ENCODE peak calls at places on chromosomes 13 and 19, in four cellular contexts. W, T, G and N are unnamed samples. For H3K4me1, the result is how much of the 10 kb centered on the place peaks cover.

GRCh38 chr13:39531646-39532045 is 71.3 kb downstream of the LHFPL6 start:
- DNase-seq in T (no peak), G (no peak), W (no peak), N (no peak)

GRCh38 chr19:30781519-30781918 is 409.3 kb downstream of the ZNF536 start:
- DNase-seq in T (no peak), G (no peak), W (no peak), N (no peak)

GRCh38 chr19:18342090-18342632 is 1.8 kb downstream of the PGPEP1 start:
- DNase-seq in W (no peak), G (no peak), T (no peak), N (no peak)

GRCh38 chr13:72585254-72585653 is 142.2 kb downstream of the MZT1 start:
- DNase-seq in T (no peak), W (no peak), G (no peak), N (no peak)

GRCh38 chr13:97367016-97367415 is 67.0 kb upstream of the RAP2A start:
- DNase-seq in T (no peak), G (no peak), W (no peak), N (no peak)

GRCh38 chr19:48090281-48090802 is 20.3 kb downstream of the PLA2G4C start:
- DNase-seq in G (no peak), T (no peak), W (no peak), N (no peak)

GRCh38 chr19:41698746-41699230 is 9.6 kb upstream of the CEACAM5 start:
- DNase-seq in W (no peak), G (no peak), T (no peak), N (no peak)

GRCh38 chr19:55165952-55166529 is 372 bp downstream of the DNAAF3 start:
- DNase-seq in G (peak), W (peak), T (peak), N (peak)

GRCh38 chr13:98321356-98321755 is 144.3 kb upstream of the RNF113B start:
- DNase-seq in G (no peak), W (no peak), T (no peak), N (no peak)

GRCh38 chr19:50896591-50897190 is 14.5 kb downstream of the KLK4 start:
- DNase-seq in T (peak), G (peak), W (peak), N (peak)

GRCh38 chr13:90500569-90500968 is 846.9 kb upstream of the MIR17HG start:
- DNase-seq in T (peak), W (no peak), G (no peak), N (no peak)

GRCh38 chr19:19493841-19494546 is 21.4 kb downstream of the TSSK6 start:
- DNase-seq in G (no peak), W (no peak), T (no peak), N (no peak)

GRCh38 chr13:26749285-26749684 is 11.3 kb downstream of the GPR12 start:
- DNase-seq in G (no peak), T (peak), W (no peak), N (no peak)

GRCh38 chr19:18063463-18063862 is 23.3 kb downstream of the IL12RB1 start:
- DNase-seq in T (peak), G (no peak), W (peak), N (no peak)

GRCh38 chr13:51258612-51259358 is 36.6 kb downstream of the FAM124A start:
- DNase-seq in W (no peak), G (no peak), T (no peak), N (no peak)

GRCh38 chr19:46732966-46733692 is 12.7 kb upstream of the FKRP start:
- DNase-seq in G (no peak), T (no peak), W (no peak), N (no peak)

GRCh38 chr13:108326318-108326717 is 56.8 kb downstream of the TNFSF13B start:
- DNase-seq in G (no peak), T (no peak), W (peak), N (no peak)

GRCh38 chr13:84096221-84096620 is 213.9 kb upstream of the SLITRK1 start:
- DNase-seq in G (no peak), T (no peak), W (no peak), N (no peak)

GRCh38 chr19:53977429-53977990 is 13.9 kb upstream of the CACNG6 start:
- DNase-seq in W (peak), T (peak), G (peak), N (peak)

GRCh38 chr19:9406798-9407352 is 28.5 kb downstream of the ZNF266 start:
- DNase-seq in G (no peak), T (peak), W (no peak), N (no peak)

GRCh38 chr13:109209526-109209925 is 576.9 kb downstream of the IRS2 start:
- DNase-seq in W (no peak), T (no peak), G (no peak), N (no peak)

GRCh38 chr19:11578342-11579142 is 1.1 kb upstream of the ACP5 start:
- DNase-seq in T (peak), G (no peak), W (peak), N (no peak)

GRCh38 chr13:20136781-20137703 is 23.8 kb downstream of the GJA3 start:
- DNase-seq in T (peak), W (peak), G (no peak), N (no peak)

GRCh38 chr19:21092107-21092506 is 10.1 kb downstream of the ZNF714 start:
- DNase-seq in G (no peak), W (peak), T (no peak), N (no peak)

GRCh38 chr13:44576396-44577235 is 486 bp upstream of the TSC22D1 start:
- DNase-seq in W (no peak), T (peak), G (no peak), N (no peak)

GRCh38 chr13:81207221-81207620 is 866.3 kb upstream of the SPRY2 start:
- DNase-seq in G (no peak), T (no peak), W (no peak), N (no peak)

GRCh38 chr13:112054616-112055015 is 12.3 kb upstream of the SOX1 start:
- DNase-seq in G (no peak), T (no peak), W (no peak), N (no peak)

GRCh38 chr19:18507021-18507726 is 14.7 kb downstream of the ELL start:
- DNase-seq in G (no peak), T (no peak), W (no peak), N (no peak)

GRCh38 chr19:55494172-55494761 is 6.0 kb downstream of the SSC5D start:
- DNase-seq in T (peak), G (no peak), W (no peak), N (no peak)

GRCh38 chr13:40315416-40316064 is 350.9 kb downstream of the FOXO1 start:
- DNase-seq in T (no peak), W (no peak), G (no peak), N (no peak)

GRCh38 chr19:42487025-42487797 is 41.1 kb downstream of the CEACAM1 start:
- DNase-seq in G (no peak), T (peak), W (no peak), N (no peak)

GRCh38 chr13:55627221-55627620 is 1513.5 kb upstream of the PRR20A start:
- DNase-seq in T (no peak), W (no peak), G (no peak), N (no peak)

GRCh38 chr19:591099-591958 is 1.6 kb downstream of the HCN2 start:
- DNase-seq in T (peak), G (no peak), W (no peak), N (no peak)

GRCh38 chr13:110812869-110813645 is 99.6 kb downstream of the ING1 start:
- DNase-seq in G (no peak), W (no peak), T (no peak), N (no peak)
- TF ChIP-seq TCF7L2 in G (no peak), W (no peak), T (no peak), N (no peak)

GRCh38 chr19:44759083-44759804 is 10.7 kb downstream of the BCL3 start:
- DNase-seq in T (no peak), G (no peak), W (no peak), N (no peak)

GRCh38 chr19:44756089-44756562 is 7.6 kb downstream of the BCL3 start:
- DNase-seq in T (no peak), G (no peak), W (no peak), N (no peak)

GRCh38 chr19:44758596-44758995 is 10.1 kb downstream of the BCL3 start:
- DNase-seq in T (no peak), G (no peak), W (no peak), N (no peak)

GRCh38 chr19:44757057-44757734 is 8.7 kb downstream of the BCL3 start:
- DNase-seq in T (no peak), G (no peak), W (no peak), N (no peak)

DNA sequence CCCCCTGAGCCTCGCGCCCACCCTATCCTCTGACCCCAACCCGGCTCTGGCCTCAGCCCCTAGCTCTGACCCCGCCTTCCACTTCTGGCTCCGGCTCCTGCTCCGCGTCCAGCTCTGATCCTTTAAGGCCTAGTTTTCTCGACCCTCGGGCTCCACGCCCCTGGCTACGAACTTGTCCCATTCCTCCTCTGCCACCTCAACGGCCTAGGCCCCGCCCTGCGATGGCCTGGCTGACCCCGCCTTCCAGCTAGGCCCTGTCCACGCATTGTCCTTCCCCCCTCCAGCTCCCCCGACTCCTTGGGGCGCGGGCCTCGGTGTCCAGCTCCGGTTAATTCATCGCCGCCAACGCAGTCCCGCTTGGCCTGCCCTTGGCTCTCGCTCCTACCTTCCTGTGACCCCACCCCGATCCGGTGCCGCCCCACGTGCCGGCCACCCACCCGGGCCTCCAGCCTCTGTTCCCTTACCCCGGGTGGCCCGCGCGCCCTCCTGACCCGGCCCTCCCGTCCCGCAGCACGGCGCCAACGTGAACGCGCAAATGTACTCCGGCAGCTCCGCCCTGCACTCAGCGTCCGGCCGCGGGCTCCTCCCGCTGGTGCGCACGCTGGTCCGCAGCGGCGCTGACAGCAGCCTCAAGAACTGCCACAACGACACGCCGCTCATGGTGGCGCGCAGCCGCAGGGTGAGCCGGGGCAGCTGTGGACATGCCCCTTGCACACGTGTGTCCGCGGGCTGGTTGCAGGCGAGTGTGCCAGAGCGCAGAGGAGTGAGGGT is 9.4 kb downstream of the BCL3 start:
- DNase-seq in T (no peak), G (no peak), W (no peak), N (no peak)
- H3K4me3 ChIP-seq in T (no peak), G (no peak), W (no peak), N (no peak)

DNA sequence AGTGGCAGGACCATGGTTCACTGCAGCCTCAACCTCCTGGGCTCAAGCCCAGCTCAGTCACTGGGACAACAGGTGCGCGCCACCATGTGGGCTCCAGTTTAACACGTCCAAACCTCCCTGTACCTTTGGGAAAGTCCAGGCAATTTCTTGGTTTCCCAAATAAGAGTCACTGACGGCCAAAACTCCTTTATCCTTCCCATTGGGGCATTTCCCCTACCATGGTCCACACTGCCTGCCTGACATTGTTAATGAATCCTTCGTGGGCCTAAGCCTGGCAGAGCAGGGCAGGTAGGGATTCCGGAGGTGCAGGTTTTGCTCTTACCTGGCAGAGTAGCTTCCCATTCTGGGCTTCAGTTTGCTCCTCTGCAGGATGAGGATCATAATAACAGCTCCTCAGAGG is 66.2 kb upstream of the TM9SF2 start:
- DNase-seq in W (no peak), G (no peak), T (no peak), N (no peak)
- H3K4me1 ChIP-seq in W (under half), G (under half), T (under half), N (under half)

GRCh38 chr19:32318884-32319520 is 26.4 kb upstream of the ZNF507 start:
- DNase-seq in W (no peak), G (peak), T (peak), N (no peak)
- TF ChIP-seq TCF7L2 in W (no peak), G (no peak), T (no peak), N (no peak)

GRCh38 chr13:113495494-113496251 is 5.2 kb upstream of the DCUN1D2 start:
- DNase-seq in W (no peak), G (no peak), T (no peak), N (no peak)
- H3K4me3 ChIP-seq in W (no peak), G (no peak), T (no peak), N (no peak)